ENCODE peak calls at places on chromosomes 6 and 20, in four cellular contexts. One of them, this sample, is unnamed.
A peak's percentile ranks its signal among the peaks of the same experiment; 100 is the strongest.

GRCh38 chr20:32968833-32969241 is 35.4 kb downstream of the SUN5 start:
- DNase-seq in SK-N-SH: no peak
- DNase-seq in tibial nerve: no peak
- DNase-seq in upper lobe of right lung: peak; percentile 57
- DNase-seq in this sample: no peak

GRCh38 chr6:119985952-119986736 is 636.6 kb upstream of the MAN1A1 start:
- DNase-seq in tibial nerve: no peak
- DNase-seq in upper lobe of right lung: no peak
- DNase-seq in SK-N-SH: no peak
- DNase-seq in this sample: no peak

GRCh38 chr6:20182926-20183521 is 29.2 kb downstream of the MBOAT1 start:
- DNase-seq in upper lobe of right lung: peak; percentile 80
- DNase-seq in tibial nerve: no peak
- DNase-seq in SK-N-SH: no peak
- DNase-seq in this sample: no peak

GRCh38 chr6:162108041-162108440 is 619.5 kb downstream of the PRKN start:
- DNase-seq in upper lobe of right lung: no peak
- DNase-seq in tibial nerve: no peak
- DNase-seq in SK-N-SH: no peak
- DNase-seq in this sample: no peak

GRCh38 chr6:161117329-161117707 is 125.7 kb downstream of the MAP3K4 start:
- DNase-seq in upper lobe of right lung: no peak
- DNase-seq in SK-N-SH: no peak
- DNase-seq in tibial nerve: no peak
- DNase-seq in this sample: no peak

GRCh38 chr6:43983632-43984031 is 143.6 kb downstream of the MRPL14 start:
- DNase-seq in tibial nerve: no peak
- DNase-seq in SK-N-SH: peak; percentile 7
- DNase-seq in upper lobe of right lung: no peak
- DNase-seq in this sample: no peak

GRCh38 chr6:163490826-163491577 is 76.5 kb downstream of the QKI start:
- DNase-seq in tibial nerve: peak; percentile 43
- DNase-seq in SK-N-SH: no peak
- DNase-seq in upper lobe of right lung: peak; percentile 64
- DNase-seq in this sample: no peak

GRCh38 chr20:38284893-38285444 is 19.0 kb upstream of the BPI start:
- DNase-seq in SK-N-SH: no peak
- DNase-seq in tibial nerve: no peak
- DNase-seq in upper lobe of right lung: no peak
- DNase-seq in this sample: no peak

GRCh38 chr20:46333136-46333991 is 25.1 kb upstream of the CDH22 start:
- DNase-seq in upper lobe of right lung: no peak
- DNase-seq in tibial nerve: no peak
- DNase-seq in SK-N-SH: peak; percentile 69
- DNase-seq in this sample: no peak

GRCh38 chr6:166902211-166902755 is 54.1 kb downstream of the RNASET2 start:
- DNase-seq in tibial nerve: no peak
- DNase-seq in SK-N-SH: no peak
- DNase-seq in upper lobe of right lung: no peak
- DNase-seq in this sample: no peak

GRCh38 chr6:110255356-110255755 is 75.1 kb downstream of the CDC40 start:
- DNase-seq in upper lobe of right lung: no peak
- DNase-seq in tibial nerve: no peak
- DNase-seq in SK-N-SH: no peak
- DNase-seq in this sample: no peak

GRCh38 chr6:151524059-151524458 is 30.2 kb downstream of the CCDC170 start:
- DNase-seq in tibial nerve: no peak
- DNase-seq in upper lobe of right lung: no peak
- DNase-seq in SK-N-SH: no peak
- DNase-seq in this sample: no peak

GRCh38 chr6:34546551-34547321 is 9.4 kb downstream of the SPDEF start:
- DNase-seq in tibial nerve: no peak
- DNase-seq in upper lobe of right lung: peak; percentile 83
- DNase-seq in SK-N-SH: no peak
- DNase-seq in this sample: peak; percentile 55

GRCh38 chr20:58389968-58390658 is 1.1 kb downstream of the VAPB start:
- DNase-seq in SK-N-SH: no peak
- DNase-seq in tibial nerve: no peak
- DNase-seq in upper lobe of right lung: no peak
- DNase-seq in this sample: no peak

GRCh38 chr6:36122495-36123269 is 7.6 kb upstream of the MAPK13 start:
- DNase-seq in SK-N-SH: no peak
- DNase-seq in tibial nerve: no peak
- DNase-seq in upper lobe of right lung: no peak
- DNase-seq in this sample: no peak

GRCh38 chr6:14781707-14782306 is 464.1 kb upstream of the JARID2 start:
- DNase-seq in upper lobe of right lung: no peak
- DNase-seq in tibial nerve: no peak
- DNase-seq in SK-N-SH: no peak
- DNase-seq in this sample: no peak

GRCh38 chr20:10171864-10172751 is 46.5 kb upstream of the SNAP25 start:
- DNase-seq in tibial nerve: no peak
- DNase-seq in upper lobe of right lung: peak; percentile 72
- DNase-seq in SK-N-SH: peak; percentile 89
- DNase-seq in this sample: peak; percentile 39

GRCh38 chr6:105608711-105609374 is 206.0 kb upstream of the PREP start:
- DNase-seq in tibial nerve: no peak
- DNase-seq in SK-N-SH: no peak
- DNase-seq in upper lobe of right lung: no peak
- DNase-seq in this sample: peak; percentile 47

GRCh38 chr6:81787313-81788068 is 35.0 kb upstream of the TENT5A start:
- DNase-seq in SK-N-SH: no peak
- DNase-seq in tibial nerve: no peak
- DNase-seq in upper lobe of right lung: no peak
- DNase-seq in this sample: no peak

GRCh38 chr6:30768634-30769087 is 24.3 kb upstream of the IER3 start:
- DNase-seq in upper lobe of right lung: no peak
- DNase-seq in SK-N-SH: no peak
- DNase-seq in tibial nerve: no peak
- DNase-seq in this sample: no peak

GRCh38 chr6:166435574-166435973 is 52.8 kb upstream of the MPC1 start:
- DNase-seq in tibial nerve: no peak
- DNase-seq in upper lobe of right lung: no peak
- DNase-seq in SK-N-SH: peak; percentile 71
- DNase-seq in this sample: no peak

GRCh38 chr20:32918296-32918695 is 59.6 kb downstream of the EFCAB8 start:
- DNase-seq in SK-N-SH: no peak
- DNase-seq in tibial nerve: no peak
- DNase-seq in upper lobe of right lung: no peak
- DNase-seq in this sample: no peak

GRCh38 chr6:71419217-71419953 is 130.8 kb downstream of the OGFRL1 start:
- DNase-seq in SK-N-SH: no peak
- DNase-seq in tibial nerve: no peak
- DNase-seq in upper lobe of right lung: peak; percentile 67
- DNase-seq in this sample: peak; percentile 74

DNA sequence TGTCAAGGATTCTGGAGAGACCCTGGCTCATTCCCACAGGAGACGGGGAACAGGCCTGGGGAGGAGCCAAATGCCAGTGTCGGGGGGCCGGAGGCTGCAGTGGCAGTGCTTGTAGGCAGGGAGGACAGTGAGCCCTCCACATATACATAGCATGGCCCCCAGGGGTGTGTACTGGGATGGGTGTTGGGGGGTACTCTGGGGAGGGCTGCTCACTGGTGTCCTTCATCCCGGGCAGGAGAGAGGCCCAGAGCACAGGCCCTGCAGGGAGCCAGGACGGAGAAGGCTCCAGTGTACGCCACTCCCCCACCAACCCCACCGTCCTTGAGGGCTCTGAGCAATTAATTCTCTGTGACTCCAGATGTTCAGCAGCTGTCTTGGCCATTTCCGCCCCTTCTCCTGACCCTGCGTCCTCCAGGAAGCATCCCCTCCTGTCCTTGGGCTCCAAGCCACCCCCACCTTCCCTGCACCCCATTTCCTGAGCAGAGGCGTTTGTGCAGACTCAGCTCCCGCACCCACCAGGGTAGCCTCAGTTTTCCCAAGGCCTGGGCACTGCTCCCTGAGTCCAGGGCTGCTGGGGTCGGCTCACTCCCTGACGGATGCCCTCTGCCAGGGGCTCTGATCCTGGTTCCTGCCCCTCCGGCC is 3.4 kb upstream of the ABHD16B start:
- DNase-seq in upper lobe of right lung: no peak
- DNase-seq in SK-N-SH: peak; percentile 78
- DNase-seq in tibial nerve: no peak
- DNase-seq in this sample: no peak
- H3K27me3 ChIP-seq in upper lobe of right lung: no peaks in the 10 kb centered on the region
- H3K27me3 ChIP-seq in SK-N-SH: no peaks in the 10 kb centered on the region
- H3K27me3 ChIP-seq in tibial nerve: no peaks in the 10 kb centered on the region
- H3K27me3 ChIP-seq in this sample: no peaks in the 10 kb centered on the region

GRCh38 chr6:88650029-88650619 is 313.3 kb downstream of the RNGTT start:
- DNase-seq in SK-N-SH: no peak
- DNase-seq in tibial nerve: no peak
- DNase-seq in upper lobe of right lung: no peak
- DNase-seq in this sample: no peak
- TF ChIP-seq CTCF in SK-N-SH: no peak
- TF ChIP-seq CTCF in tibial nerve: no peak
- TF ChIP-seq CTCF in upper lobe of right lung: no peak
- TF ChIP-seq CTCF in this sample: no peak

GRCh38 chr20:22575737-22576136 is 8.6 kb downstream of the FOXA2 start:
- DNase-seq in tibial nerve: no peak
- DNase-seq in upper lobe of right lung: no peak
- DNase-seq in SK-N-SH: no peak
- DNase-seq in this sample: no peak

GRCh38 chr20:22576273-22576672 is 8.1 kb downstream of the FOXA2 start:
- DNase-seq in upper lobe of right lung: no peak
- DNase-seq in SK-N-SH: no peak
- DNase-seq in tibial nerve: no peak
- DNase-seq in this sample: no peak

GRCh38 chr20:22574545-22575086 is 9.8 kb downstream of the FOXA2 start:
- DNase-seq in upper lobe of right lung: no peak
- DNase-seq in tibial nerve: no peak
- DNase-seq in SK-N-SH: no peak
- DNase-seq in this sample: no peak

GRCh38 chr20:22576733-22577514 is 7.4 kb downstream of the FOXA2 start:
- DNase-seq in tibial nerve: no peak
- DNase-seq in SK-N-SH: no peak
- DNase-seq in upper lobe of right lung: no peak
- DNase-seq in this sample: no peak

GRCh38 chr20:22575087-22575721 is 9.2 kb downstream of the FOXA2 start:
- DNase-seq in upper lobe of right lung: no peak
- DNase-seq in tibial nerve: no peak
- DNase-seq in SK-N-SH: no peak
- DNase-seq in this sample: no peak
- H3K27me3 ChIP-seq in upper lobe of right lung: peaks cover 80% of the 10 kb centered on the region
- H3K27me3 ChIP-seq in tibial nerve: no peaks in the 10 kb centered on the region
- H3K27me3 ChIP-seq in SK-N-SH: peaks cover 86% of the 10 kb centered on the region
- H3K27me3 ChIP-seq in this sample: peaks cover 99% of the 10 kb centered on the region

DNA sequence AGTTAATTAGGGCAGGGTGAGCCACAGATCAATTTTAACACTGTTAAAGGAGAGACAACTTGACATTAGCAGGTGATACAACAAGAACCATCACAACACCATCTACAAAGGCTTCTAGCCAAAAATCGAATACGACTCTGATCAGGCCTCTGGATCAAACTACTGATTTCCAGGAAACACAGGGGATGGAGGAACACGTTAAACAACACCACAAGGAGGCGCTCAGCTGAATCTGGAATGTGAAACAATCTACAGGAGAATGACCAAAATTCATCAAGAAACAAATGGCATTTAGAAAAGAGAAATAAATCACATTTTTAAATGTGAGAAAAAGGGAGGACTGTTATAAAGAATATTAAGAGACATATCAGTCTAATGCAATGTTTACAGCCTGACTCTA is 13.5 kb upstream of the MAFB start:
- DNase-seq in upper lobe of right lung: no peak
- DNase-seq in SK-N-SH: no peak
- DNase-seq in tibial nerve: no peak
- DNase-seq in this sample: no peak
- TF ChIP-seq CTCF in upper lobe of right lung: no peak
- TF ChIP-seq CTCF in SK-N-SH: peak; percentile 42
- TF ChIP-seq CTCF in tibial nerve: no peak
- TF ChIP-seq CTCF in this sample: no peak

GRCh38 chr20:57260065-57260958 is 6.1 kb downstream of the BMP7 start:
- DNase-seq in SK-N-SH: no peak
- DNase-seq in upper lobe of right lung: no peak
- DNase-seq in tibial nerve: no peak
- DNase-seq in this sample: no peak

GRCh38 chr20:57261488-57262243 is 4.8 kb downstream of the BMP7 start:
- DNase-seq in tibial nerve: no peak
- DNase-seq in upper lobe of right lung: no peak
- DNase-seq in SK-N-SH: no peak
- DNase-seq in this sample: no peak

GRCh38 chr20:57260959-57261357 is 5.5 kb downstream of the BMP7 start:
- DNase-seq in upper lobe of right lung: no peak
- DNase-seq in SK-N-SH: no peak
- DNase-seq in tibial nerve: no peak
- DNase-seq in this sample: no peak

GRCh38 chr20:57258055-57258454 is 8.4 kb downstream of the BMP7 start:
- DNase-seq in upper lobe of right lung: no peak
- DNase-seq in tibial nerve: no peak
- DNase-seq in SK-N-SH: no peak
- DNase-seq in this sample: no peak

DNA sequence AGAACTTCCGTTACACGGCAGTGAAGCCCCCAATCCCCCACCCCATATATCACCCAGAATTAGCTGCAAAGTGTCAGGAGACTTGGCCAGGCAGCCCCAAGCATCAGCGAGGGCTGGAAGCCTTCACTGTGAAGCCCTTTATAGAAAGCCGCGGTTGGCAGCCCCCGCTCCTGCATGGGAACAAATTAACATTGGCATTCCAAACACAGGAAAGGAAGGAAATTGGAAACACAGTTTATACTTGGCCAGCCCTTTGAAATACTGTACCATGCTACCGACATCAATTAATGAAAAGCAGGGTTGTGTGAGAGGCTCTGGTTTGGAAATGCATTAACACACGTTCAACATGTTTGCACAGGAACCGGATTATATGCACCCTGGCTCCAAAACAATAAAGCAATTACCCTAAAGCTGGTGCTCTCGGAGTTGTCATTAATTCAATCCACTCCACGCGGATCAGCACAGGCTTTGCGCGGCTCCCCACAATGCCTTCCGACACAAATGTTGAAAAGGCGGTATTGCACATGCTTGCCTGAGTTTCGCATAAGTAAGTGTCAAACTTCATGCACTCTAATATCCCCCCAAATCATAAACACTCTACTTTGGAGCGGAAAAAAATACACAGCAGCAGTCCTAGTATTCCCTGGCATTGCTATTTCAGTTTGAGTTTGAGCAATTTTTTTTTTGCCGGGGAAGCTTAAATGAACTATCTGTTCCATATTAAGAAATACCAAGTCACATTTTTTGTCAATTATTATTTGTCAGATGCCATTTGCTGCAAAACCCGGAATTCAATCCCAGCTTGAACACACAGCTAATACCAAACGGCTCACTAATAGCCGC is 7.0 kb downstream of the BMP7 start:
- DNase-seq in upper lobe of right lung: no peak
- DNase-seq in SK-N-SH: no peak
- DNase-seq in tibial nerve: no peak
- DNase-seq in this sample: no peak
- H3K27me3 ChIP-seq in upper lobe of right lung: peaks cover 53% of the 10 kb centered on the region
- H3K27me3 ChIP-seq in SK-N-SH: peaks cover 5% of the 10 kb centered on the region
- H3K27me3 ChIP-seq in tibial nerve: no peaks in the 10 kb centered on the region
- H3K27me3 ChIP-seq in this sample: peaks cover 24% of the 10 kb centered on the region